ENCODE peak calls at places on chromosomes 13 and 19, in four cellular contexts. F is psoas muscle, G is tibial artery, Z is A673. E is an unnamed sample.

GRCh38 chr13:93262729-93263128 is 36.1 kb downstream of the GPC6 start:
- DNase-seq in F (no peak), G (no peak), Z (peak), E (no peak)

GRCh38 chr19:19261350-19262189 is 11.5 kb downstream of the TM6SF2 start:
- DNase-seq in F (no peak), G (no peak), Z (no peak), E (no peak)

GRCh38 chr19:37007587-37008220 is 70.5 kb upstream of the ZNF420 start:
- DNase-seq in F (peak), G (no peak), Z (peak), E (no peak)

GRCh38 chr13:102873653-102874052 is 27.8 kb downstream of the ERCC5 start:
- DNase-seq in F (no peak), G (no peak), Z (no peak), E (no peak)

GRCh38 chr19:41064974-41065569 is 23.2 kb upstream of the CYP2A13 start:
- DNase-seq in F (no peak), G (no peak), Z (peak), E (no peak)

GRCh38 chr19:46118136-46118535 is 6.4 kb downstream of the IGFL3 start:
- DNase-seq in F (no peak), G (no peak), Z (no peak), E (no peak)

GRCh38 chr19:42088471-42089190 is 12.7 kb downstream of the ZNF574 start:
- DNase-seq in F (no peak), G (no peak), Z (no peak), E (no peak)

GRCh38 chr13:46146898-46147297 is 35.1 kb downstream of the LCP1 start:
- DNase-seq in F (no peak), G (no peak), Z (peak), E (no peak)

GRCh38 chr19:21751379-21751778 is 16.0 kb downstream of the ZNF100 start:
- DNase-seq in F (no peak), G (no peak), Z (no peak), E (no peak)

DNA sequence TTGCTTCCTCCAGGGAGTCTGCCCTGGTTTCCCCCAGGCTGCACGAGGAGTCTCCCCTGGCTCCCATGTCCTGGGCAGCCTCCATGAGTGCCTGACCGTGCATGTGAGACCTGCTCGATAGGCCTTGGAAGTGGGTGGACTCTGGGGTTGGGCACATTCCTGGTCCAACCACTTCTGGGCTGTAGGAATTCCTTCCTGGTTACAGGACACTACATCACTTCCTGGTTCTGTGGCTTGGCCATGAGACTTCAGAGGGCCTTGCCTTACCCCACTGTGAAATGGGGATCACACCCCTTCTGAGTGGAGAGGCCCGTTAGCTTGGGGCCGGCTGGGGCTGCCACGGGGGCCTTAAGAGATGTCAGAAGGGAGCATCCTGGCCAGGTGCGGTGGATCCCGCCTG is 4.0 kb upstream of the ZNF628 start:
- DNase-seq in F (no peak), G (no peak), Z (no peak), E (no peak)
- H3K4me3 ChIP-seq in F (no peak), G (no peak), Z (no peak), E (no peak)

GRCh38 chr13:114080739-114081561 is 51.5 kb downstream of the RASA3 start:
- DNase-seq in F (no peak), G (no peak), Z (no peak), E (no peak)
- TF ChIP-seq CTCF in F (no peak), G (no peak), Z (no peak), E (no peak)

DNA sequence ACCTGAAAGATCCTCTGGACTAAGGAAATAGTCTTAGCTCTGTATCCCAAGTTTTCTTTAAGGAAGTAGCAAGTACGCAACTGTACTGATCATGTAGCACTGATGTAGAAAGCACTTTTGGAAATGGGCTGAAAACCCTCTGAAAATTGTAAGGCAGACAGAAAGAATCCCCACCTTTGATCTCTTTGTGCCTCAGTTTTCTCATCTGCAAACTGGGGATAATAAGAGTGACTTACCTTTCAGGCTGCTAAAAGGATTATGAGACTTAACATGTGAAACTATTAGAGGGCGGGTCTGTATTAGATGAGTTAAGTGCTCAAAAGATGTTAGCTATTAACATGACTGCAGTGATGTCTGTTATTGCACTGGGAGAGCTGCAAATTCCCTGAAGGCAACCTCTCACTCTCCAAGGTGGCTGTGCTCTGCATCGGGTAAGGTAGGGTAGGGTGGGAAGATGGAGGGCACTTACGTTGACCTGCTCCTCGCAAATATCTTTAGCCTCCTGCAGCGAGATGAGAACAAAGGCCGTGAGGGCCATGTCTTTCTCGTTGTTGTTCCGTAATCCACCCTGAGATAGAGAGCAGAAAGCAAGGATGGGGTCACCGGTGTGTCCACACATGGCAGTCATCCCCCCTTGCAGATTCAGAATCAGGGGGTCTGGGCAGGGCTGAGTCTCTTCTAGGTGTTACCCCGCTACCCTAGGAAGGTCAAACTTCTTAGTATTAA is 20.4 kb upstream of the TNFSF14 start:
- DNase-seq in F (no peak), G (no peak), Z (no peak), E (no peak)
- H3K27ac ChIP-seq in F (no peak), G (no peak), Z (no peak), E (no peak)

DNA sequence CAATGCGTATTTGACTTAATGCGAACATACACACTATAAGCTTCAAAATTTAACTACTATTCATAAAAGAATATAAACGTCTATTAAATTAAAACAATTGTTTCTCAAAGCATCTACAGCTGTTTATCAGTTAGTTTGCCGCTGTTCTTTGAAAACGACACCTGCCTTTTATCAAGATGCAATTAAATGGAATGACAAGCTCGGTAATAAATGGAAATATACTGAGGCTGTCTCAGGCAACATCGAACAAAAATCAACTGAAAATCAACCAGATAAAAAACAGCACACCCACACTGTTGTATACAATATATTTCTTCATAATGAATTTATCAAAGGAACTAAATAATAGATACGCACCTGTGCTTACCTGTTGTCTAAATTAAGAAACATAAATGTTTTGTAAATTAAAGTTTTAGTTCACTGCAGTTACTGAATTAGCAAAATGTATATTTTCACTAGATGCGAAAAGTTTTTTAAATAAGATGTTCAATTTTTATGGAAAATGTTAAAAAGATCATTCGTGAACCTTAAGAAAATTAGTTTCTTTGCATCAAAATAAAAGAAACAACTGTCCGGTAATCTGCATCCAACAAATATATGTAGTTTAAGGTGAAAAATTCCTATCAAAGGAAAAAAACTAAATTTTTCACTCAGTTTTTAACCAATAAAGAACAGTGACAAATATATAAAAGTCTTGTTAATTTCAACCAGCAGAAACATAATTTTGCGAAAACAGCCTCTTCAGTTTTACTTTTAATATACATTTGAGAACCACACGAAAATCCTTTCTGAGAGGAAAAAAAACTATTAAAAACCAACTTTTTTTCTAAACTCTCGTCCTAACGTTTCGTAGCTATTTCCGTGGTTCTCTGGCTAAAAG is 64.3 kb downstream of the KCNRG start:
- DNase-seq in F (no peak), G (no peak), Z (no peak), E (no peak)
- H3K4me3 ChIP-seq in F (peak), G (peak), Z (peak), E (peak)

DNA sequence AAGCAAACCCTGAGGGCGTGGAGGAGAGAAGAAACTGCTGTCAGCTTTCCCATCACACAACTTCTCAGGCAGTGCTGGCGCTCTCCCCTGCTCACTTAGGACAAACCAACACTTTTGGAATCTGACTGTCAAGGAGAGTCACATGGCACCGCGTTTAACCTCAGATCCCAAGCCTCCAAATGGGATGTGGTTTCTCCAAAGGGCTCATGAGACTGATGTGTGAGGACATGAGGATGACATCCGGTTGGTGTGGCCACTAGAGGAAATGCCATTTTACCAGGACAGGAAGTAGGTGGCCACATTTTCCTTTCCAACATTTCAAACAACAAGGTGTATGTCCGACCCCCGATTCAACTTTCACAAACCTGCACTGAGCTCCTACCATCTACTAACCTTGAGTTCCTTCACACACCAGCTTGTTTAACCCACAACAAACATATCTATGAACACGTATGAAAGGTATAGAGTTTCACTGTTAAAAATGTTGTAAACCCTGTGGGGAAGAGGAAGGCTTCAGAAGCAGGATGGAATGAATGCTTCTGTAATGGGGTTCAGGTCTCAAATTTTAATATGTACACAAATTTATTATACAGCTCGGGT is 3.8 kb upstream of the DOCK9 start:
- DNase-seq in F (no peak), G (no peak), Z (no peak), E (no peak)
- TF ChIP-seq CTCF in F (no peak), G (no peak), Z (no peak), E (no peak)

GRCh38 chr19:5038631-5039271 is 69.8 kb downstream of the KDM4B start:
- DNase-seq in F (no peak), G (no peak), Z (peak), E (no peak)

GRCh38 chr19:5036733-5037681 is 68.1 kb downstream of the KDM4B start:
- DNase-seq in F (peak), G (no peak), Z (peak), E (no peak)

GRCh38 chr19:5035105-5035761 is 66.3 kb downstream of the KDM4B start:
- DNase-seq in F (peak), G (no peak), Z (no peak), E (no peak)

GRCh38 chr19:5037936-5038335 is 69.0 kb downstream of the KDM4B start:
- DNase-seq in F (no peak), G (no peak), Z (peak), E (no peak)

DNA sequence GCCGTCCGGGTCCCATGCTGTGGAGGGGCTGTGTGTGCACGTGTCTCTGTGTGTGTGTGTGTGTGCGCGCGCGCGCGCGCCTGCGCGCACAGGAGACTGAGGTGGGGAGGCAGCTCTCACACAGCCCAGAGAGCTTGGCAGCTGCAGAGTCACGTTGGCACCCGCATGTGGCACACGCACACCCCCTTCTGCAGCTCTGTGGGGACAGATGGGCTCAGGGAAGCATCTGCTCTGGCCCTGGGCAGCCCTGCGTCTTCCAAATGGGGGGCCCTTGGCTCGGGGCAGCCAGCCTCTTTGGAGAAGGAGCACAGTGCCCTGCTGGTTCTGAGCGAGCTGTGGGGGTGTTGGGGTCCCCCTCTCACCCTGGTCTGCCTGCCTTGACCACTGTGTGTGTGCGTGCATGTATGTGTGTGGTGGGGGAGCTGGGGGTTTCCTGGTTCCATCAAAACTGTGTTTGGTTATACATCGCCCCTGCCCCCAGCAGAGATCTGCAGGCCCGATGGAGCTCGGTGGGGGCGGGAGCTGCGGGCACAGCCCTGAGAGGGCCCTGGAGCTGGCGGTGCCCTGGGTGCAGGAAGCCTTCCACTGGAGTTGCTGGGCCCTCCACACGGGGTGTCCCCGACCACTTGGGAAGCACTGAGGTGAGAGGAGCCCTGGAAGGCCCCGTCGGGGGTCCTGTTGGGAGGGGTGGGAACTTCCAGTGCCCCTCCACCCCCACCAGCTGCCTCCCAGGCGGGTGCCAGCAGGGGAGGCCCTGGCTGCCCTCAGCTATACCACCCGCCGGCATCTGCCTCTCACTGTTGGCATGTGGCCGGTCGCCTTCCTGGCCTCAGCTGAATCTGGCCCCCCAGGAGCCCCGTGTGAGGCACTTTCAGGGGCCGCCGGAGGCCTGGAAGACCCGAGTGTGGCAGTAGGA is 67.2 kb downstream of the KDM4B start:
- DNase-seq in F (no peak), G (no peak), Z (no peak), E (no peak)
- H3K27ac ChIP-seq in F (peak), G (peak), Z (no peak), E (no peak)

DNA sequence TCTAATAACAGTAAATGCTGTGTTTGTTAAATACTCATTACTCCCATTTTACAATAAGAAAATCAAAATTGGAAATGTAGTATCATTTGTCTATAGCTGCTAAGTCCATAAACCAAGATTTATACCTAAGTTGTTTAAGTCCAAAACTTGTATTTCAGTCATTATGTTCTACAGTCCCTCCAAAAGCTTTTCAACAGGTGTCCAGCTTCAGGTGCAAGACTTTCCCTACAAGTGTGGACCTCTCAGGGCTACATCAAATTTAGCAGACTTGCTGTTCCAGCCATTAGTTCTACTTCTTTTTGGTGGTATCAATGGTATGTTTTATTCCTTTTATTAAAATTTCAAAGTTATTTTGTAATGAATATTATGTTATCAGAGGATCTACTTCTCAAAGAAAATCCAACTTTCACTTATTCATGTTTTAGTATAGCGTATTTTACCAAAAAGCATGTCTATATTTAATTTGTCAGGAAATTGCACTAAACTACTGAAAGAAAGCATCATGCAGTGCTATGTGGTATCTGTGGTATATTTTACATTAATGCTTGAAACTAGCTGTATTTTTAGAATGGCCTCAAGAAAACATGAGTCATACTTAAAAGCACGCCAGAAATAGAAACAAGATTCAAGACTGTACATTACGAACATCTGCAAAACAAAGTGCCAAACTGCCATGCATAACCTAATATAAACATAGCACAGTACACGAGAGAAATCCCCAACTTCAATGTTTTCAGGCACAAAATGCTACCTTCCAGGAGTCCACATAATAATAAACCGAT is 44.5 kb downstream of the VWA8 start:
- DNase-seq in F (no peak), G (no peak), Z (peak), E (no peak)
- H3K4me3 ChIP-seq in F (peak), G (no peak), Z (no peak), E (peak)

GRCh38 chr13:99658266-99658991 is 157.2 kb downstream of the TM9SF2 start:
- DNase-seq in F (peak), G (peak), Z (peak), E (no peak)
- TF ChIP-seq CTCF in F (peak), G (no peak), Z (peak), E (no peak)

E was measured in coronary artery.